ENCODE peak calls at places on chromosome 1, in four cellular contexts. One of them, this sample, is unnamed.

GRCh38 chr1:54362881-54363340 is 43.3 kb downstream of the SSBP3 start:
- DNase-seq in brain microvascular endothelial cell: no peak
- DNase-seq in astrocyte of the spinal cord: peak; percentile 8
- DNase-seq in tibial artery: no peak
- DNase-seq in this sample: no peak

GRCh38 chr1:37861151-37861550 is 1.8 kb upstream of the MTF1 start:
- DNase-seq in brain microvascular endothelial cell: no peak
- DNase-seq in astrocyte of the spinal cord: no peak
- DNase-seq in tibial artery: no peak
- DNase-seq in this sample: no peak

GRCh38 chr1:7097938-7098592 is 312.8 kb downstream of the CAMTA1 start:
- DNase-seq in brain microvascular endothelial cell: no peak
- DNase-seq in astrocyte of the spinal cord: no peak
- DNase-seq in tibial artery: no peak
- DNase-seq in this sample: no peak

GRCh38 chr1:180563013-180563827 is 4.5 kb downstream of the OVAAL start:
- DNase-seq in brain microvascular endothelial cell: peak; percentile 60
- DNase-seq in astrocyte of the spinal cord: peak; percentile 66
- DNase-seq in tibial artery: no peak
- DNase-seq in this sample: no peak

GRCh38 chr1:96416111-96416595 is 305.4 kb upstream of the PTBP2 start:
- DNase-seq in brain microvascular endothelial cell: peak; percentile 90
- DNase-seq in astrocyte of the spinal cord: peak; percentile 97
- DNase-seq in tibial artery: peak; percentile 72
- DNase-seq in this sample: no peak

GRCh38 chr1:210292276-210292851 is 36.3 kb upstream of the HHAT start:
- DNase-seq in brain microvascular endothelial cell: no peak
- DNase-seq in astrocyte of the spinal cord: peak; percentile 30
- DNase-seq in tibial artery: peak; percentile 79
- DNase-seq in this sample: peak; percentile 91

GRCh38 chr1:2225029-2225428 is 3.1 kb upstream of the SKI start:
- DNase-seq in brain microvascular endothelial cell: no peak
- DNase-seq in astrocyte of the spinal cord: no peak
- DNase-seq in tibial artery: no peak
- DNase-seq in this sample: no peak

GRCh38 chr1:30313176-30313575 is 410.2 kb downstream of the MATN1 start:
- DNase-seq in brain microvascular endothelial cell: no peak
- DNase-seq in astrocyte of the spinal cord: no peak
- DNase-seq in tibial artery: peak; percentile 23
- DNase-seq in this sample: no peak

GRCh38 chr1:2451744-2452582 is 24.1 kb upstream of the PLCH2 start:
- DNase-seq in brain microvascular endothelial cell: peak; percentile 94
- DNase-seq in astrocyte of the spinal cord: peak; percentile 81
- DNase-seq in tibial artery: no peak
- DNase-seq in this sample: no peak

GRCh38 chr1:91499346-91499745 is 1.3 kb upstream of the CDC7 start:
- DNase-seq in brain microvascular endothelial cell: no peak
- DNase-seq in astrocyte of the spinal cord: no peak
- DNase-seq in tibial artery: no peak
- DNase-seq in this sample: no peak
- TF ChIP-seq CTCF in brain microvascular endothelial cell: no peak
- TF ChIP-seq CTCF in astrocyte of the spinal cord: no peak
- TF ChIP-seq CTCF in tibial artery: no peak
- TF ChIP-seq CTCF in this sample: no peak

GRCh38 chr1:4830756-4831155 is 176.3 kb downstream of the AJAP1 start:
- DNase-seq in brain microvascular endothelial cell: no peak
- DNase-seq in astrocyte of the spinal cord: no peak
- DNase-seq in tibial artery: no peak
- DNase-seq in this sample: no peak

GRCh38 chr1:4820543-4820942 is 166.1 kb downstream of the AJAP1 start:
- DNase-seq in brain microvascular endothelial cell: no peak
- DNase-seq in astrocyte of the spinal cord: no peak
- DNase-seq in tibial artery: no peak
- DNase-seq in this sample: no peak

GRCh38 chr1:4825841-4826450 is 171.5 kb downstream of the AJAP1 start:
- DNase-seq in brain microvascular endothelial cell: peak; percentile 13
- DNase-seq in astrocyte of the spinal cord: no peak
- DNase-seq in tibial artery: no peak
- DNase-seq in this sample: no peak
- TF ChIP-seq CTCF in brain microvascular endothelial cell: peak; percentile 69
- TF ChIP-seq CTCF in astrocyte of the spinal cord: no peak
- TF ChIP-seq CTCF in tibial artery: no peak
- TF ChIP-seq CTCF in this sample: no peak

GRCh38 chr1:113271039-113271438 is 119.3 kb upstream of the MAGI3 start:
- DNase-seq in brain microvascular endothelial cell: no peak
- DNase-seq in astrocyte of the spinal cord: no peak
- DNase-seq in tibial artery: no peak
- DNase-seq in this sample: no peak
- TF ChIP-seq CTCF in brain microvascular endothelial cell: no peak
- TF ChIP-seq CTCF in astrocyte of the spinal cord: no peak
- TF ChIP-seq CTCF in tibial artery: no peak
- TF ChIP-seq CTCF in this sample: no peak

DNA sequence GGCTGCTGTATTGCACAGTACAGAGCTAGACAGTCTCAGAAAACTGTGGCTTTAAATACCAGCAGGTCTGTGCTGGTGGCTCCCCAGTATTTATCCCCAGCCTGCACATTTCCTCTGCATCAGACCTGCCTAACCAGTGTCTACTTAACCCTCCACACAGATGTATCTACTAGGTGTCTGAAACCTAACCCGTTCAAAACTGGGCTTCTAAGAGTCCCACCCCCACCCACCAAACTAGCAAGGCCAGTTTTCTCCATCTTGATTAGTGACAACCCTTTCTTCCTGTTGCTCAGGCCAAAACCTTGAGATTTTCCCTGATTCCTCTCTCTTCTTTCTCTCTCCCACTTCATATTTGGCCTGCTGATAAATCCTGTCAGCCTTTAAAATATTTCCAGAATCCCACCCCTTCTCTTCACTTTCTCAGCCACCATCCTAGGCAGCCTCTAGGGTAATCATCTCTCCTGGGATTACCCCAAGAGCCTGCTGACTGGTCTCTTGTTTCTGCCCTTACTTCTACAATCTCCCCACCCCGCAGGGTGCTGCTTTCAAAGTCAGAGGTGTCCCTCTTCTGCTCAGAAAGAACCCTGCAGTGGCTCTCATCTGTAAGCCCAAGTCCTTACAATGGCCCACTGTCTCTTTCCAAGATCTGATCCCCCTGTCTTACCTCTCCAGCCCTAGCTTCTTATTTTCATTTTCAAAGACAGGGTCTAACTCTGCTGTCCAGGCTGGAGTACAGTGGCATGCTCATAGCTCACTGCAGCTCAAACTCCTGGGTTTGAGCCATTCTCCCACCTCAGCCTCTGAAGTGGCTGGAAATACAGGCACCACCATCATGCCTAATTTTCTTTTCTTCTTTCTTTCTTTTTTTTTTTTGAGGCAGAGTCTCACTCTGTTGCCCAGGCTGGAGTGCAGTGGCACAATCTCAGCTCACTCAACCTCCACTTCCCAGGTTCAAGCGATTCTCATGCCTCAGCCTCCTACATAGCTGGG is 45.2 kb downstream of the H3-3A start:
- DNase-seq in brain microvascular endothelial cell: no peak
- DNase-seq in astrocyte of the spinal cord: no peak
- DNase-seq in tibial artery: no peak
- DNase-seq in this sample: no peak
- TF ChIP-seq CTCF in brain microvascular endothelial cell: no peak
- TF ChIP-seq CTCF in astrocyte of the spinal cord: no peak
- TF ChIP-seq CTCF in tibial artery: no peak
- TF ChIP-seq CTCF in this sample: no peak

GRCh38 chr1:91830242-91831131 is 55.5 kb downstream of the TGFBR3 start:
- DNase-seq in brain microvascular endothelial cell: peak; percentile 82
- DNase-seq in astrocyte of the spinal cord: peak; percentile 82
- DNase-seq in tibial artery: peak; percentile 78
- DNase-seq in this sample: no peak
- TF ChIP-seq CTCF in brain microvascular endothelial cell: peak; percentile 67
- TF ChIP-seq CTCF in astrocyte of the spinal cord: peak; percentile 51
- TF ChIP-seq CTCF in tibial artery: no peak
- TF ChIP-seq CTCF in this sample: no peak